ENCODE peak calls at places on chromosomes 11 and 22, in six cellular contexts. One of them, this sample, is unnamed.

GRCh38 chr22:19871845-19872778 is 17.4 kb upstream of the GNB1L start:
- DNase-seq in T-helper 2 cell: no peak
- DNase-seq in dermis blood vessel endothelial cell: no peak
- DNase-seq in AG09319: no peak
- DNase-seq in activated T-cell treated with anti-CD3 and anti-CD28 coated beads, Interleukin-2, amount 50 U/mL, for 24 hours: peak; percentile 23
- DNase-seq in cardiac muscle cell: no peak
- DNase-seq in this sample: no peak

GRCh38 chr11:103228807-103229206 is 119.6 kb downstream of the DYNC2H1 start:
- DNase-seq in T-helper 2 cell: no peak
- DNase-seq in dermis blood vessel endothelial cell: no peak
- DNase-seq in AG09319: no peak
- DNase-seq in activated T-cell treated with anti-CD3 and anti-CD28 coated beads, Interleukin-2, amount 50 U/mL, for 24 hours: no peak
- DNase-seq in cardiac muscle cell: peak; percentile 2
- DNase-seq in this sample: no peak

GRCh38 chr11:47002366-47002765 is 65.8 kb downstream of the CSTPP1 start:
- DNase-seq in T-helper 2 cell: no peak
- DNase-seq in dermis blood vessel endothelial cell: no peak
- DNase-seq in AG09319: no peak
- DNase-seq in activated T-cell treated with anti-CD3 and anti-CD28 coated beads, Interleukin-2, amount 50 U/mL, for 24 hours: no peak
- DNase-seq in cardiac muscle cell: peak; percentile 33
- DNase-seq in this sample: no peak

GRCh38 chr11:107565219-107565937 is at the start of gene ALKBH8:
- DNase-seq in T-helper 2 cell: peak; percentile 88
- DNase-seq in dermis blood vessel endothelial cell: peak; percentile 78
- DNase-seq in AG09319: no peak
- DNase-seq in activated T-cell treated with anti-CD3 and anti-CD28 coated beads, Interleukin-2, amount 50 U/mL, for 24 hours: peak; percentile 83
- DNase-seq in cardiac muscle cell: peak; percentile 72
- DNase-seq in this sample: no peak

GRCh38 chr11:31366795-31367194 is 2.7 kb downstream of the DCDC1 start:
- DNase-seq in T-helper 2 cell: peak; percentile 78
- DNase-seq in dermis blood vessel endothelial cell: no peak
- DNase-seq in AG09319: no peak
- DNase-seq in activated T-cell treated with anti-CD3 and anti-CD28 coated beads, Interleukin-2, amount 50 U/mL, for 24 hours: no peak
- DNase-seq in cardiac muscle cell: no peak
- DNase-seq in this sample: no peak

GRCh38 chr11:76265771-76266241 is 59.5 kb upstream of the WNT11 start:
- DNase-seq in T-helper 2 cell: no peak
- DNase-seq in dermis blood vessel endothelial cell: no peak
- DNase-seq in AG09319: no peak
- DNase-seq in activated T-cell treated with anti-CD3 and anti-CD28 coated beads, Interleukin-2, amount 50 U/mL, for 24 hours: no peak
- DNase-seq in cardiac muscle cell: peak; percentile 38
- DNase-seq in this sample: no peak

GRCh38 chr11:131957891-131958290 is 587.5 kb downstream of the NTM start:
- DNase-seq in T-helper 2 cell: no peak
- DNase-seq in dermis blood vessel endothelial cell: no peak
- DNase-seq in AG09319: no peak
- DNase-seq in activated T-cell treated with anti-CD3 and anti-CD28 coated beads, Interleukin-2, amount 50 U/mL, for 24 hours: no peak
- DNase-seq in cardiac muscle cell: no peak
- DNase-seq in this sample: no peak

GRCh38 chr11:76209956-76210885 is 3.9 kb upstream of the WNT11 start:
- DNase-seq in T-helper 2 cell: peak; percentile 46
- DNase-seq in dermis blood vessel endothelial cell: peak; percentile 80
- DNase-seq in AG09319: peak; percentile 35
- DNase-seq in activated T-cell treated with anti-CD3 and anti-CD28 coated beads, Interleukin-2, amount 50 U/mL, for 24 hours: peak; percentile 61
- DNase-seq in cardiac muscle cell: peak; percentile 87
- DNase-seq in this sample: peak; percentile 20

GRCh38 chr11:2586091-2586792 is 113.6 kb downstream of the KCNQ1OT1 start:
- DNase-seq in T-helper 2 cell: no peak
- DNase-seq in dermis blood vessel endothelial cell: no peak
- DNase-seq in AG09319: no peak
- DNase-seq in activated T-cell treated with anti-CD3 and anti-CD28 coated beads, Interleukin-2, amount 50 U/mL, for 24 hours: peak; percentile 8
- DNase-seq in cardiac muscle cell: no peak
- DNase-seq in this sample: no peak

GRCh38 chr11:78714539-78714938 is 139.9 kb upstream of the NARS2 start:
- DNase-seq in T-helper 2 cell: no peak
- DNase-seq in dermis blood vessel endothelial cell: no peak
- DNase-seq in AG09319: no peak
- DNase-seq in activated T-cell treated with anti-CD3 and anti-CD28 coated beads, Interleukin-2, amount 50 U/mL, for 24 hours: no peak
- DNase-seq in cardiac muscle cell: no peak
- DNase-seq in this sample: no peak

GRCh38 chr22:26894766-26895485 is 237.5 kb downstream of the MIAT start:
- DNase-seq in T-helper 2 cell: no peak
- DNase-seq in dermis blood vessel endothelial cell: peak; percentile 73
- DNase-seq in AG09319: peak; percentile 84
- DNase-seq in activated T-cell treated with anti-CD3 and anti-CD28 coated beads, Interleukin-2, amount 50 U/mL, for 24 hours: no peak
- DNase-seq in cardiac muscle cell: peak; percentile 78
- DNase-seq in this sample: peak; percentile 36

GRCh38 chr11:126383301-126384052 is 28.0 kb downstream of the ST3GAL4 start:
- DNase-seq in T-helper 2 cell: no peak
- DNase-seq in dermis blood vessel endothelial cell: no peak
- DNase-seq in AG09319: no peak
- DNase-seq in activated T-cell treated with anti-CD3 and anti-CD28 coated beads, Interleukin-2, amount 50 U/mL, for 24 hours: no peak
- DNase-seq in cardiac muscle cell: no peak
- DNase-seq in this sample: no peak

GRCh38 chr22:45551310-45552016 is 48.8 kb downstream of the FBLN1 start:
- DNase-seq in T-helper 2 cell: no peak
- DNase-seq in dermis blood vessel endothelial cell: no peak
- DNase-seq in AG09319: no peak
- DNase-seq in activated T-cell treated with anti-CD3 and anti-CD28 coated beads, Interleukin-2, amount 50 U/mL, for 24 hours: no peak
- DNase-seq in cardiac muscle cell: peak; percentile 28
- DNase-seq in this sample: no peak

GRCh38 chr11:95193541-95193940 is 37.5 kb downstream of the SESN3 start:
- DNase-seq in T-helper 2 cell: no peak
- DNase-seq in dermis blood vessel endothelial cell: no peak
- DNase-seq in AG09319: no peak
- DNase-seq in activated T-cell treated with anti-CD3 and anti-CD28 coated beads, Interleukin-2, amount 50 U/mL, for 24 hours: no peak
- DNase-seq in cardiac muscle cell: no peak
- DNase-seq in this sample: no peak

GRCh38 chr22:46865642-46866041 is 103.2 kb downstream of the TBC1D22A start:
- DNase-seq in T-helper 2 cell: no peak
- DNase-seq in dermis blood vessel endothelial cell: no peak
- DNase-seq in AG09319: no peak
- DNase-seq in activated T-cell treated with anti-CD3 and anti-CD28 coated beads, Interleukin-2, amount 50 U/mL, for 24 hours: no peak
- DNase-seq in cardiac muscle cell: no peak
- DNase-seq in this sample: no peak

GRCh38 chr22:35961480-35961902 is 67.1 kb downstream of the RBFOX2 start:
- DNase-seq in T-helper 2 cell: no peak
- DNase-seq in dermis blood vessel endothelial cell: peak; percentile 97
- DNase-seq in AG09319: peak; percentile 51
- DNase-seq in activated T-cell treated with anti-CD3 and anti-CD28 coated beads, Interleukin-2, amount 50 U/mL, for 24 hours: no peak
- DNase-seq in cardiac muscle cell: peak; percentile 85
- DNase-seq in this sample: peak; percentile 87

GRCh38 chr22:20424937-20425587 is 12.6 kb downstream of the SCARF2 start:
- DNase-seq in T-helper 2 cell: no peak
- DNase-seq in dermis blood vessel endothelial cell: peak; percentile 39
- DNase-seq in AG09319: no peak
- DNase-seq in activated T-cell treated with anti-CD3 and anti-CD28 coated beads, Interleukin-2, amount 50 U/mL, for 24 hours: peak; percentile 46
- DNase-seq in cardiac muscle cell: no peak
- DNase-seq in this sample: no peak

GRCh38 chr11:100671471-100671870 is 15.6 kb upstream of the ARHGAP42 start:
- DNase-seq in T-helper 2 cell: no peak
- DNase-seq in dermis blood vessel endothelial cell: no peak
- DNase-seq in AG09319: no peak
- DNase-seq in activated T-cell treated with anti-CD3 and anti-CD28 coated beads, Interleukin-2, amount 50 U/mL, for 24 hours: no peak
- DNase-seq in cardiac muscle cell: no peak
- DNase-seq in this sample: no peak

GRCh38 chr22:42069801-42070516 is 653 bp downstream of the NAGA start:
- DNase-seq in T-helper 2 cell: no peak
- DNase-seq in dermis blood vessel endothelial cell: no peak
- DNase-seq in AG09319: no peak
- DNase-seq in activated T-cell treated with anti-CD3 and anti-CD28 coated beads, Interleukin-2, amount 50 U/mL, for 24 hours: no peak
- DNase-seq in cardiac muscle cell: no peak
- DNase-seq in this sample: no peak

GRCh38 chr11:17613428-17613962 is 66.4 kb downstream of the OTOG start:
- DNase-seq in T-helper 2 cell: no peak
- DNase-seq in dermis blood vessel endothelial cell: no peak
- DNase-seq in AG09319: no peak
- DNase-seq in activated T-cell treated with anti-CD3 and anti-CD28 coated beads, Interleukin-2, amount 50 U/mL, for 24 hours: no peak
- DNase-seq in cardiac muscle cell: no peak
- DNase-seq in this sample: no peak

GRCh38 chr11:63274776-63275175 is 31.4 kb upstream of the SLC22A25 start:
- DNase-seq in T-helper 2 cell: no peak
- DNase-seq in dermis blood vessel endothelial cell: peak; percentile 20
- DNase-seq in AG09319: no peak
- DNase-seq in activated T-cell treated with anti-CD3 and anti-CD28 coated beads, Interleukin-2, amount 50 U/mL, for 24 hours: no peak
- DNase-seq in cardiac muscle cell: no peak
- DNase-seq in this sample: no peak

GRCh38 chr11:108724974-108725689 is 60.3 kb downstream of the DDX10 start:
- DNase-seq in T-helper 2 cell: no peak
- DNase-seq in dermis blood vessel endothelial cell: no peak
- DNase-seq in AG09319: no peak
- DNase-seq in activated T-cell treated with anti-CD3 and anti-CD28 coated beads, Interleukin-2, amount 50 U/mL, for 24 hours: no peak
- DNase-seq in cardiac muscle cell: no peak
- DNase-seq in this sample: no peak

GRCh38 chr11:8093931-8094575 is 13.0 kb downstream of the TUB start:
- DNase-seq in T-helper 2 cell: no peak
- DNase-seq in dermis blood vessel endothelial cell: no peak
- DNase-seq in AG09319: no peak
- DNase-seq in activated T-cell treated with anti-CD3 and anti-CD28 coated beads, Interleukin-2, amount 50 U/mL, for 24 hours: no peak
- DNase-seq in cardiac muscle cell: no peak
- DNase-seq in this sample: no peak

GRCh38 chr11:64850979-64851567 is 6.6 kb upstream of the CDC42BPG start:
- DNase-seq in T-helper 2 cell: peak; percentile 54
- DNase-seq in dermis blood vessel endothelial cell: no peak
- DNase-seq in AG09319: no peak
- DNase-seq in activated T-cell treated with anti-CD3 and anti-CD28 coated beads, Interleukin-2, amount 50 U/mL, for 24 hours: peak; percentile 74
- DNase-seq in cardiac muscle cell: no peak
- DNase-seq in this sample: no peak

GRCh38 chr11:122209619-122210377 is 93.8 kb upstream of the BLID start:
- DNase-seq in T-helper 2 cell: no peak
- DNase-seq in dermis blood vessel endothelial cell: peak; percentile 66
- DNase-seq in AG09319: peak; percentile 65
- DNase-seq in activated T-cell treated with anti-CD3 and anti-CD28 coated beads, Interleukin-2, amount 50 U/mL, for 24 hours: no peak
- DNase-seq in cardiac muscle cell: peak; percentile 97
- DNase-seq in this sample: no peak

GRCh38 chr11:71145988-71146824 is 106.2 kb downstream of the SHANK2 start:
- DNase-seq in T-helper 2 cell: no peak
- DNase-seq in dermis blood vessel endothelial cell: no peak
- DNase-seq in AG09319: no peak
- DNase-seq in activated T-cell treated with anti-CD3 and anti-CD28 coated beads, Interleukin-2, amount 50 U/mL, for 24 hours: no peak
- DNase-seq in cardiac muscle cell: no peak
- DNase-seq in this sample: no peak

GRCh38 chr11:44443836-44444769 is 121.4 kb upstream of the CD82 start:
- DNase-seq in T-helper 2 cell: no peak
- DNase-seq in dermis blood vessel endothelial cell: no peak
- DNase-seq in AG09319: no peak
- DNase-seq in activated T-cell treated with anti-CD3 and anti-CD28 coated beads, Interleukin-2, amount 50 U/mL, for 24 hours: no peak
- DNase-seq in cardiac muscle cell: no peak
- DNase-seq in this sample: no peak

This sample was measured in pulmonary artery endothelial cell.